ENCODE peak calls at places on chromosomes 2 and 18, in four cellular contexts. Q, F, U and O are unnamed samples.

GRCh38 chr18:5756823-5757222 is 138.5 kb downstream of the TMEM200C start:
- DNase-seq in Q (no peak), F (no peak), U (no peak), O (no peak)

GRCh38 chr2:240593026-240593702 is 6.6 kb downstream of the CAPN10 start:
- DNase-seq in U (no peak), F (no peak), Q (no peak), O (no peak)

GRCh38 chr2:70697603-70698383 is 70.2 kb downstream of the ADD2 start:
- DNase-seq in F (no peak), Q (no peak), U (no peak), O (no peak)

GRCh38 chr2:190780594-190780993 is 100.0 kb upstream of the GLS start:
- DNase-seq in Q (no peak), F (no peak), U (no peak), O (no peak)

GRCh38 chr2:11398710-11399109 is 54.3 kb upstream of the ROCK2 start:
- DNase-seq in Q (no peak), F (no peak), U (no peak), O (no peak)

GRCh38 chr2:65430515-65431416 is 1.6 kb downstream of the SPRED2 start:
- DNase-seq in F (peak), Q (no peak), U (peak), O (peak)

GRCh38 chr2:174673876-174674275 is 76.3 kb upstream of the WIPF1 start:
- DNase-seq in Q (no peak), U (no peak), F (no peak), O (no peak)

GRCh38 chr2:147133273-147133901 is 711.4 kb upstream of the ACVR2A start:
- DNase-seq in U (no peak), F (no peak), Q (no peak), O (no peak)

GRCh38 chr18:28584726-28585125 is 407.8 kb upstream of the CDH2 start:
- DNase-seq in F (no peak), U (peak), Q (peak), O (no peak)

GRCh38 chr2:234488913-234489451 is 7.9 kb downstream of the ARL4C start:
- DNase-seq in F (no peak), Q (no peak), U (no peak), O (no peak)

GRCh38 chr2:8121826-8122505 is 559.9 kb upstream of the ID2 start:
- DNase-seq in U (no peak), F (no peak), Q (no peak), O (no peak)

GRCh38 chr2:172244419-172245130 is 141.9 kb upstream of the DLX2 start:
- DNase-seq in Q (no peak), U (no peak), F (no peak), O (no peak)

GRCh38 chr2:179711375-179711774 is 150.0 kb downstream of the ZNF385B start:
- DNase-seq in U (no peak), F (no peak), Q (no peak), O (no peak)

GRCh38 chr2:69390474-69390873 is 3.4 kb upstream of the GFPT1 start:
- DNase-seq in U (no peak), Q (no peak), F (no peak), O (no peak)

GRCh38 chr2:241412144-241412543 is 56.1 kb downstream of the FARP2 start:
- DNase-seq in F (peak), U (no peak), Q (peak), O (no peak)

GRCh38 chr2:111710085-111710484 is 173.9 kb downstream of the ANAPC1 start:
- DNase-seq in U (no peak), F (no peak), Q (no peak), O (no peak)

GRCh38 chr2:64646007-64646880 is 7.5 kb downstream of the SERTAD2 start:
- DNase-seq in U (peak), Q (no peak), F (peak), O (peak)

GRCh38 chr2:161771148-161771547 is 146.9 kb downstream of the SLC4A10 start:
- DNase-seq in F (no peak), Q (no peak), U (no peak), O (no peak)

GRCh38 chr2:101843048-101843447 is 145.5 kb downstream of the MAP4K4 start:
- DNase-seq in U (peak), Q (no peak), F (no peak), O (no peak)

GRCh38 chr2:11692966-11693521 is 23.0 kb upstream of the NTSR2 start:
- DNase-seq in F (peak), U (peak), Q (no peak), O (peak)

GRCh38 chr2:240876475-240877251 is 8.0 kb downstream of the AGXT start:
- DNase-seq in U (no peak), F (no peak), Q (no peak), O (no peak)